ENCODE peak calls at places on chromosomes 16 and 17, in four cellular contexts. D, P, G and J are unnamed samples.

GRCh38 chr16:89038221-89038721 is 55.4 kb upstream of the ACSF3 start:
- DNase-seq in G (no peak), P (no peak), D (no peak), J (no peak)

GRCh38 chr17:26792486-26792885 is 501.4 kb upstream of the WSB1 start:
- DNase-seq in D (no peak), P (no peak), G (no peak), J (no peak)

GRCh38 chr17:6100146-6100545 is 30.0 kb downstream of the WSCD1 start:
- DNase-seq in D (no peak), G (no peak), P (no peak), J (peak; percentile 45)

GRCh38 chr16:49023095-49023494 is 258.5 kb downstream of the CBLN1 start:
- DNase-seq in D (no peak), G (peak; percentile 36), P (no peak), J (no peak)

GRCh38 chr17:82933911-82934310 is 94.1 kb upstream of the ZNF750 start:
- DNase-seq in G (no peak), D (no peak), P (no peak), J (peak; percentile 40)

GRCh38 chr16:9123871-9124270 is 32.4 kb downstream of the HAPSTR1 start:
- DNase-seq in D (peak; percentile 75), P (no peak), G (peak; percentile 54), J (peak; percentile 71)

GRCh38 chr17:75393523-75394331 is 11.8 kb downstream of the GRB2 start:
- DNase-seq in G (peak; percentile 95), P (peak; percentile 98), D (peak; percentile 97), J (peak; percentile 99)

GRCh38 chr17:50123649-50124349 is 6.2 kb downstream of the SAMD14 start:
- DNase-seq in G (no peak), D (no peak), P (no peak), J (no peak)

GRCh38 chr16:66580605-66581209 is 1.4 kb downstream of the CMTM2 start:
- DNase-seq in P (no peak), G (no peak), D (no peak), J (no peak)

GRCh38 chr17:1147664-1148063 is 32.1 kb downstream of the ABR start:
- DNase-seq in G (peak; percentile 71), D (no peak), P (peak; percentile 20), J (no peak)

GRCh38 chr17:40511667-40512221 is 10.3 kb upstream of the TNS4 start:
- DNase-seq in P (no peak), G (no peak), D (no peak), J (peak; percentile 42)

GRCh38 chr16:88783391-88784073 is 1.5 kb downstream of the PIEZO1 start:
- DNase-seq in G (no peak), P (no peak), D (no peak), J (peak; percentile 83)

GRCh38 chr17:56125830-56126819 is 27.1 kb upstream of the ANKFN1 start:
- DNase-seq in P (peak; percentile 12), G (peak; percentile 52), D (no peak), J (no peak)

GRCh38 chr16:54546481-54546880 is 259.9 kb upstream of the IRX3 start:
- DNase-seq in P (no peak), D (no peak), G (no peak), J (no peak)

GRCh38 chr16:47018223-47018891 is 44.9 kb upstream of the DNAJA2 start:
- DNase-seq in D (peak; percentile 56), G (peak; percentile 71), P (peak; percentile 61), J (no peak)

DNA sequence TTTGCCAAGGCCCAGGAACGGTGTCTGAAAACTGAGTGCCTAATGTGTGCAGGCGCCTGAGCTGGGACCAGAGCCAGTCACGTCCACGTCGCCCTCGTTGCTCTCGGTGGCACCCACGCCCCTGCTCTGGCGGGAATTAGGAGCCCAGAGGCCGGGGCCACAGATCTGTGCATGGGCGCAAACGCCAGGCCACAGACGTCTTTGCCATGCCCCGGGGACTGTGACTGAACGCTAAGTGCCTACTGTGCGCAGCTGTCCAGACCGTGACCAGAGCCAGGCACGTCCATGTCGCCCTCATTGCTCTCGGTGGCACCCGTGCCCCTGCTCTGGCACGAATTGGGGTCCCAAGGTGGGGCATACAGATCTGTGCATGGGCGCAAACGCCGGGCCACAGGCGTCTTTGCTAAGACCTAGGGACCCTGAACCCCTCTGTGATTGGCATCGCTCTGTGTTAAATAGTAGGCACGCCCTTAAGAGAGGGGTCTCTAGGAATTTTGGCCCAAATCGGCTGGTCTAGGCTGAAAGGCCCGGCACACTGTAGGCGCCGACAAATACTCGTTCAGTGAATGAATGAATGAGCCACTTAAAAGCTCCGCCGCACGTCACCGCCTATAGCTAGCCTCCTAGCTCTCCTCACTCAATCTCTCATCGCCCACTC is 830 bp upstream of the UBALD1 start:
- DNase-seq in P (no peak), G (no peak), D (no peak), J (no peak)
- TF ChIP-seq POLR2AphosphoS5 in P (no peak), G (no peak), D (no peak), J (no peak)

DNA sequence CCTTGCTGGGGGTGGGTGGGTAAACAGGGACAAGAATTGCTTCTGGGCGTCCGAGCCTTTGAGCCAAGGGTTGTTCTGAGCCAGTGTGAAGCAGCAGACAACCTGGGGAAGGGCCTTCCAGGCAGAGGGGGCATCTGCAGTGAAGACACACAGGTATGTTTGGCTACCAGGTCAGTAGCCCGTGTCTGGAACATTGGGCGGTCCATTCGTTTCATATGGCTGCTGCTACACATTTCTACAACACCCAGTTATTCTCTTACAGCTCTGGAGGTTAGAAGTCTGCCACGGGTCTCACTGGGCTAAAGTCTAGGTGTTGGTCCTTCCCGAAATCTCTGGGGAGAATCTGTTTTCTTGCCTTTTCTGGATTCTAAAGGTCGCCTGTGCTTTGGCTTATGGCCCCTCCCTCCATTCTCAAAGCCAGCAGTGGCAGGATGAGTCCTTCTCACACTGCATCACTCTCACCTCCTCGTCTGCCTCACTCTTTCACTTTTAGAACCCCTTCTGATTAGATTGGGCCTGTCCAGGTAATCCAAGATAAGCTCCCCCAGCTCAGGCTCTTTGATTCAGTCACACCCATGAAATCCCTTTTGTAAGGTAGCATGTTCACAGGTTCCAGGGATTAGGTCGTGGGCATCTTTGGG is 136.1 kb downstream of the CLEC16A start:
- DNase-seq in P (no peak), D (no peak), G (no peak), J (no peak)
- TF ChIP-seq POLR2AphosphoS5 in P (no peak), D (no peak), G (no peak), J (no peak)

GRCh38 chr17:2898255-2898926 is 102.2 kb downstream of the RAP1GAP2 start:
- DNase-seq in P (no peak), G (no peak), D (no peak), J (no peak)
- TF ChIP-seq POLR2AphosphoS5 in P (no peak), G (no peak), D (no peak), J (no peak)

GRCh38 chr16:50247123-50247905 is 19.0 kb upstream of the ADCY7 start:
- DNase-seq in P (no peak), G (no peak), D (no peak), J (peak; percentile 61)

GRCh38 chr16:50244504-50245416 is 21.6 kb upstream of the ADCY7 start:
- DNase-seq in D (no peak), G (no peak), P (no peak), J (no peak)

GRCh38 chr16:50245417-50246298 is 20.7 kb upstream of the ADCY7 start:
- DNase-seq in P (peak; percentile 93), D (no peak), G (peak; percentile 39), J (no peak)

GRCh38 chr16:50246299-50247122 is 19.8 kb upstream of the ADCY7 start:
- DNase-seq in P (no peak), G (no peak), D (no peak), J (peak; percentile 67)

DNA sequence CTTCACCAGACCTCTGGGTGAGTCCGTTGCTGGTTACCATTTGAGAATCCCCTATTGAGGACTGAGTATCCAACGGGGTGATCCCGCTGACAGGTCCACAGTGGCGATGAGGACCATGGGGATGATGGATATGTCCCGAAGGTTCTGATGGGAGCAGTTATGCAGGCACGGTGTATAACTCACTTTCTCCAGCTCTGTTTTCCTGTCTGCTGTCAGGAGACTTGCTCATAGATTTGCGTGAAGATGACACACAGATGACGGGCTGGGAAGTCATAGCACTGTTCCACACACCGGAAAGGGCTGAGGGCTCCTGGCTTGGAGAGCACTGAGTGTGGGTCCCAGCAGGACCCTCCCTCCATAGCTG is 22.2 kb upstream of the ADCY7 start:
- DNase-seq in P (no peak), D (no peak), G (no peak), J (no peak)
- TF ChIP-seq POLR2AphosphoS5 in P (no peak), D (no peak), G (no peak), J (no peak)